ENCODE peak calls at places on chromosomes 2 and 18, in four cellular contexts. One of them, this sample, is unnamed.
A peak's percentile ranks its signal among the peaks of the same experiment; 100 is the strongest.

GRCh38 chr2:189799531-189799930 is 15.3 kb downstream of the PMS1 start:
- DNase-seq in HepG2: no peak
- DNase-seq in GM23248: peak; percentile 87
- DNase-seq in K562: no peak
- DNase-seq in this sample: no peak

GRCh38 chr2:66682476-66682875 is 247.6 kb downstream of the MEIS1 start:
- DNase-seq in HepG2: no peak
- DNase-seq in GM23248: no peak
- DNase-seq in K562: no peak
- DNase-seq in this sample: peak; percentile 61

GRCh38 chr2:239445771-239446524 is 45.1 kb upstream of the HDAC4 start:
- DNase-seq in HepG2: peak; percentile 72
- DNase-seq in GM23248: peak; percentile 19
- DNase-seq in K562: no peak
- DNase-seq in this sample: no peak

GRCh38 chr2:16620590-16620989 is 45.0 kb downstream of the CYRIA start:
- DNase-seq in HepG2: no peak
- DNase-seq in GM23248: no peak
- DNase-seq in K562: no peak
- DNase-seq in this sample: no peak

GRCh38 chr2:16002575-16002974 is 62.2 kb downstream of the MYCN start:
- DNase-seq in HepG2: no peak
- DNase-seq in GM23248: no peak
- DNase-seq in K562: no peak
- DNase-seq in this sample: no peak

GRCh38 chr2:143125647-143126046 is 3.6 kb upstream of the ARHGAP15 start:
- DNase-seq in HepG2: no peak
- DNase-seq in GM23248: no peak
- DNase-seq in K562: no peak
- DNase-seq in this sample: no peak

GRCh38 chr2:227191367-227191766 is 26.9 kb downstream of the COL4A3 start:
- DNase-seq in HepG2: peak; percentile 14
- DNase-seq in GM23248: peak; percentile 4
- DNase-seq in K562: peak; percentile 4
- DNase-seq in this sample: peak; percentile 60

GRCh38 chr2:19575618-19576017 is 217.2 kb upstream of the OSR1 start:
- DNase-seq in HepG2: no peak
- DNase-seq in GM23248: peak; percentile 59
- DNase-seq in K562: no peak
- DNase-seq in this sample: no peak

GRCh38 chr2:205739618-205740017 is 57.3 kb downstream of the NRP2 start:
- DNase-seq in HepG2: no peak
- DNase-seq in GM23248: no peak
- DNase-seq in K562: no peak
- DNase-seq in this sample: no peak

GRCh38 chr2:109253216-109253615 is 124.2 kb downstream of the SH3RF3 start:
- DNase-seq in HepG2: no peak
- DNase-seq in GM23248: no peak
- DNase-seq in K562: no peak
- DNase-seq in this sample: no peak

GRCh38 chr2:240412211-240412830 is 23.1 kb upstream of the GPC1 start:
- DNase-seq in HepG2: no peak
- DNase-seq in GM23248: no peak
- DNase-seq in K562: no peak
- DNase-seq in this sample: peak; percentile 33

GRCh38 chr2:85166021-85166420 is 32.8 kb downstream of the TCF7L1 start:
- DNase-seq in HepG2: no peak
- DNase-seq in GM23248: no peak
- DNase-seq in K562: no peak
- DNase-seq in this sample: no peak

DNA sequence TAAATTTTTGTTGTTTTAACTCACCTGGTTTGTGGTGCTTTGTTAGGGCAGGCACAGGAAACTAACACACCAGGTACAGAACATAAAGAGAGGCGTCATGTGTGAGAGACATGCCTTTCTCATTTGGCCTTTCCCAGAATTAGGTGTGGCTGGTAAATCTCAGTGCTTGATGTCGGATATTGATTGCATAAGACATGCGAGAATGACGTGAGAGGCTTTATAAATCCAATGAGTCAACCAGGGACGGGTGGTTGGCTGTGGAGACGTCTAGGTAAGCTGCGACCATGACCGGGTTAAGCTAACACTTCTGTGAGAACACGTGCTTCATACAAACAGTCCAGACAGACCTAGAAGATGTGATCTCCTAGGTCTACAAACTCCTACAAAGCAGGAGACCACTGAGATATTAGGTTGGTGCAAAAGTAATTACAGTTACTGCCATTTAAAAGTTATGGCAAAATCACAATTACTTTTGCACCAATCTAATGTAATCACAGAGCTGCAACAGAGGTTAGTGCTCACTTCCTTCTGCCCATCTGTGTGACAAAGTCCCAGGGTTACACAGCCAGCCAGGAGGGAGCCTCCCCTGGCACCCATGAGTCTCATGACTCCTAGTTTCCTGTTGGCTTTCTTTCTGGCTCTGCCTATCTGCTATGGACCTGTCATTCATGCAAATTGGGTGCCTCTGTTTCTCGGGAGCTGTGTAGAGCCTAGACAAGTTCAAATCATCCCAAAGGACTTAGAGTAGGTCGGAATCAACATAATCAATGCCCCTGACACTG is 98.9 kb upstream of the ATP8B1 start:
- DNase-seq in HepG2: peak; percentile 63
- DNase-seq in GM23248: peak; percentile 50
- DNase-seq in K562: no peak
- DNase-seq in this sample: no peak
- H3K4me2 ChIP-seq in HepG2: peak overlapping the region; percentile 30
- H3K4me2 ChIP-seq in GM23248: no peak overlapping the region
- H3K4me2 ChIP-seq in K562: no peak overlapping the region
- H3K4me2 ChIP-seq in this sample: no peak overlapping the region

GRCh38 chr2:126661702-126662465 is 5.9 kb downstream of the GYPC start:
- DNase-seq in HepG2: no peak
- DNase-seq in GM23248: no peak
- DNase-seq in K562: no peak
- DNase-seq in this sample: no peak
- H3K4me1 ChIP-seq in HepG2: no peaks in the 10 kb centered on the region
- H3K4me1 ChIP-seq in GM23248: peaks cover 24% of the 10 kb centered on the region
- H3K4me1 ChIP-seq in K562: peaks cover 76% of the 10 kb centered on the region
- H3K4me1 ChIP-seq in this sample: peaks cover 20% of the 10 kb centered on the region

DNA sequence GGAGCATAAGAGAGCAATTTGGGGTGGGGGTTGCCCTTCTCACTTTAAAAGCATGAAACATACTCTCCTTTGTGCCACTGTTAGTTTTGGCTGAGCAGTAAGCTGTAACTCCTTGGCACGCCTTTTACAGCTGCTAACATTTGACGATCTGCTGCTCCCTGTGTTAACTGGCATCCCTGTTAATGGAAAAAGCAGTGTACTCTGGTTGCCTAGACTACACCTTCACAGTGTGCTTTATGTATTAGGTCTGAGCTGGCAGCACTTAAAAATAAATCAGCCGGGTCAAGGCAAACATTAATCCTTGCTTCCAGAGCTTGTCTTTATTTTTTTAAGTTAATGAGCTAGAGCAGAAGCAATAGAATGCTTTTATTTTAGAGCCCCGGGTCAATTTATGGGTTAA is 54.3 kb downstream of the CFAP221 start:
- DNase-seq in HepG2: no peak
- DNase-seq in GM23248: no peak
- DNase-seq in K562: no peak
- DNase-seq in this sample: no peak
- H3K4me2 ChIP-seq in HepG2: no peak overlapping the region
- H3K4me2 ChIP-seq in GM23248: no peak overlapping the region
- H3K4me2 ChIP-seq in K562: no peak overlapping the region
- H3K4me2 ChIP-seq in this sample: no peak overlapping the region

GRCh38 chr2:217983276-217984233 is 19.2 kb downstream of the TNS1 start:
- DNase-seq in HepG2: no peak
- DNase-seq in GM23248: no peak
- DNase-seq in K562: no peak
- DNase-seq in this sample: no peak
- H3K4me1 ChIP-seq in HepG2: peaks cover 15% of the 10 kb centered on the region
- H3K4me1 ChIP-seq in GM23248: peaks cover 29% of the 10 kb centered on the region
- H3K4me1 ChIP-seq in K562: no peaks in the 10 kb centered on the region
- H3K4me1 ChIP-seq in this sample: peaks cover 10% of the 10 kb centered on the region

GRCh38 chr2:23537991-23538390 is 153.0 kb downstream of the KLHL29 start:
- DNase-seq in HepG2: no peak
- DNase-seq in GM23248: peak; percentile 31
- DNase-seq in K562: no peak
- DNase-seq in this sample: no peak
- H3K4me2 ChIP-seq in HepG2: no peak overlapping the region
- H3K4me2 ChIP-seq in GM23248: no peak overlapping the region
- H3K4me2 ChIP-seq in K562: no peak overlapping the region
- H3K4me2 ChIP-seq in this sample: no peak overlapping the region